ENCODE peak calls at places on chromosomes 6 and 20, in five cellular contexts. I, Q, K, L and G are unnamed samples.
A peak's percentile ranks its signal among the peaks of the same experiment; 100 is the strongest.

GRCh38 chr6:107846262-107846795 is 22.2 kb upstream of the SCML4 start:
- DNase-seq in Q (no peak), I (no peak), K (no peak), L (no peak), G (no peak)

GRCh38 chr6:70424296-70424695 is 11.0 kb downstream of the FAM135A start:
- DNase-seq in I (no peak), Q (no peak), K (no peak), L (no peak), G (no peak)

GRCh38 chr6:84453499-84453898 is 226.1 kb upstream of the CEP162 start:
- DNase-seq in L (no peak), I (no peak), K (no peak), Q (no peak), G (no peak)

GRCh38 chr6:62150048-62150663 is 135.9 kb downstream of the KHDRBS2 start:
- DNase-seq in Q (no peak), I (peak; percentile 32), K (no peak), L (peak; percentile 72), G (peak; percentile 58)

GRCh38 chr6:90938116-90938515 is 351.2 kb upstream of the MAP3K7 start:
- DNase-seq in I (no peak), K (no peak), Q (no peak), L (no peak), G (no peak)

GRCh38 chr20:48697845-48698491 is 129.8 kb downstream of the PREX1 start:
- DNase-seq in L (peak; percentile 87), K (no peak), Q (peak; percentile 20), I (peak; percentile 56), G (no peak)

GRCh38 chr20:4064118-4064962 is 49.0 kb upstream of the RNF24 start:
- DNase-seq in Q (peak; percentile 96), L (no peak), I (peak; percentile 42), K (no peak), G (peak; percentile 92)

GRCh38 chr20:59152559-59153354 is 10.9 kb upstream of the ZNF831 start:
- DNase-seq in Q (no peak), I (no peak), K (no peak), L (no peak), G (no peak)

GRCh38 chr6:156589281-156589680 is 187.9 kb upstream of the ARID1B start:
- DNase-seq in I (no peak), L (no peak), Q (no peak), K (no peak), G (no peak)

GRCh38 chr6:158416841-158417759 is 104.8 kb downstream of the TULP4 start:
- DNase-seq in I (no peak), K (no peak), Q (no peak), L (no peak), G (no peak)

GRCh38 chr20:38986663-38987062 is 24.5 kb downstream of the DHX35 start:
- DNase-seq in K (peak; percentile 26), I (no peak), Q (no peak), L (no peak), G (no peak)

GRCh38 chr20:17601957-17602356 is 32.1 kb downstream of the DSTN start:
- DNase-seq in L (no peak), I (no peak), K (no peak), Q (no peak), G (no peak)

GRCh38 chr6:113701552-113702254 is 155.4 kb upstream of the MARCKS start:
- DNase-seq in K (no peak), I (no peak), Q (peak; percentile 73), L (no peak), G (no peak)

GRCh38 chr6:154638369-154638768 is 94.8 kb upstream of the SCAF8 start:
- DNase-seq in K (no peak), L (no peak), Q (peak; percentile 93), I (no peak), G (no peak)

GRCh38 chr20:37336369-37337207 is 9.4 kb upstream of the SRC start:
- DNase-seq in K (peak; percentile 94), Q (no peak), L (no peak), I (no peak), G (peak; percentile 98)

GRCh38 chr20:63498950-63499332 is at the start of gene EEF1A2:
- DNase-seq in I (no peak), K (no peak), L (no peak), Q (no peak), G (no peak)

GRCh38 chr20:61297981-61298380 is 45.9 kb downstream of the CDH4 start:
- DNase-seq in I (no peak), K (no peak), L (no peak), Q (no peak), G (no peak)

GRCh38 chr6:125432968-125433367 is 131.2 kb upstream of the HDDC2 start:
- DNase-seq in I (no peak), K (no peak), Q (no peak), L (no peak), G (peak; percentile 7)

GRCh38 chr6:150617496-150618460 is 18.1 kb downstream of the PLEKHG1 start:
- DNase-seq in K (no peak), L (no peak), Q (peak; percentile 67), I (no peak), G (no peak)

GRCh38 chr6:159941286-159942113 is 27.4 kb upstream of the IGF2R start:
- DNase-seq in L (peak; percentile 46), I (peak; percentile 24), K (peak; percentile 55), Q (no peak), G (peak; percentile 75)

GRCh38 chr6:63395388-63395787 is 75.6 kb upstream of the LGSN start:
- DNase-seq in I (no peak), Q (no peak), L (no peak), K (no peak), G (no peak)

GRCh38 chr6:99836471-99836870 is 157.6 kb downstream of the MCHR2 start:
- DNase-seq in I (peak; percentile 13), K (no peak), Q (no peak), L (no peak), G (no peak)

GRCh38 chr6:22536111-22536510 is 33.3 kb upstream of the HDGFL1 start:
- DNase-seq in Q (no peak), K (no peak), I (no peak), L (no peak), G (no peak)

GRCh38 chr6:147699637-147700036 is 191.1 kb downstream of the SAMD5 start:
- DNase-seq in Q (peak; percentile 55), K (no peak), L (no peak), I (peak; percentile 3), G (no peak)

GRCh38 chr20:23138682-23139081 is 52.6 kb upstream of the CD93 start:
- DNase-seq in I (no peak), L (no peak), K (no peak), Q (no peak), G (no peak)

GRCh38 chr6:162941128-162941527 is 213.4 kb downstream of the PACRG start:
- DNase-seq in Q (no peak), K (no peak), L (no peak), I (no peak), G (no peak)

GRCh38 chr6:118748311-118749062 is 97.1 kb upstream of the CEP85L start:
- DNase-seq in I (no peak), K (no peak), Q (peak; percentile 14), L (no peak), G (peak; percentile 14)

GRCh38 chr20:13800728-13801134 is 15.9 kb downstream of the NDUFAF5 start:
- DNase-seq in K (no peak), I (peak; percentile 47), Q (peak; percentile 71), L (peak; percentile 89), G (no peak)

GRCh38 chr6:82270791-82271392 is 23.3 kb upstream of the IBTK start:
- DNase-seq in K (peak; percentile 15), I (peak; percentile 36), L (peak; percentile 30), Q (peak; percentile 32), G (peak; percentile 59)

GRCh38 chr6:167497387-167498056 is 172.6 kb downstream of the TTLL2 start:
- DNase-seq in I (peak; percentile 31), Q (no peak), L (peak; percentile 73), K (no peak), G (no peak)

GRCh38 chr20:62800314-62801259 is 4.0 kb upstream of the OGFR start:
- DNase-seq in L (no peak), K (no peak), I (no peak), Q (no peak), G (no peak)

GRCh38 chr6:170224694-170225660 is 65.9 kb downstream of the DLL1 start:
- DNase-seq in L (no peak), I (no peak), Q (no peak), K (no peak), G (peak; percentile 89)

GRCh38 chr20:48682529-48683385 is 145.0 kb downstream of the PREX1 start:
- DNase-seq in Q (peak; percentile 89), L (peak; percentile 60), K (no peak), I (no peak), G (no peak)

GRCh38 chr6:45685076-45685475 is 307.3 kb upstream of the SUPT3H start:
- DNase-seq in L (no peak), Q (no peak), K (no peak), I (no peak), G (no peak)

GRCh38 chr6:154297210-154297609 is 59.4 kb downstream of the IPCEF1 start:
- DNase-seq in L (no peak), K (no peak), I (no peak), Q (no peak), G (no peak)

GRCh38 chr6:36840471-36841461 is 1.5 kb upstream of the CPNE5 start:
- DNase-seq in Q (no peak), L (peak; percentile 64), K (no peak), I (no peak), G (peak; percentile 47)

GRCh38 chr6:52725530-52726192 is 37.6 kb downstream of the GSTA2 start:
- DNase-seq in K (no peak), L (peak; percentile 99), I (peak; percentile 71), Q (no peak), G (no peak)

GRCh38 chr6:64146094-64146493 is 510.5 kb downstream of the PHF3 start:
- DNase-seq in I (no peak), K (no peak), L (no peak), Q (no peak), G (no peak)

GRCh38 chr6:7254980-7255825 is 57.8 kb downstream of the SSR1 start:
- DNase-seq in I (no peak), K (no peak), Q (no peak), L (no peak), G (peak; percentile 87)
- TF ChIP-seq MYC in I (no peak), K (no peak), Q (no peak), L (no peak), G (no peak)

GRCh38 chr6:46756469-46757205 is 9.9 kb downstream of the ANKRD66 start:
- DNase-seq in I (no peak), Q (no peak), K (no peak), L (no peak), G (no peak)
- TF ChIP-seq MYC in I (no peak), Q (no peak), K (no peak), L (no peak), G (no peak)

GRCh38 chr6:161443868-161444267 is 170.0 kb upstream of the AGPAT4 start:
- DNase-seq in K (no peak), Q (no peak), I (no peak), L (no peak), G (no peak)
- TF ChIP-seq MYC in K (no peak), Q (no peak), I (no peak), L (no peak), G (no peak)

GRCh38 chr20:6956056-6956455 is 188.6 kb downstream of the BMP2 start:
- DNase-seq in I (no peak), K (no peak), Q (no peak), L (no peak), G (peak; percentile 76)
- TF ChIP-seq MYC in I (no peak), K (no peak), Q (no peak), L (no peak), G (no peak)